ENCODE peak calls at places on chromosomes 16 and 17, in eight cellular contexts. R is heart right ventricle; J is AG04450; P is activated CD8-positive, alpha-beta T cell treated with anti-CD3 and anti-CD28 coated beads for 36 hours; F is IMR-90; Y is MM.1S; E is retinal pigment epithelial cell; M is A549. V is an unnamed sample.

GRCh38 chr16:53058441-53058840 is 3.6 kb downstream of the CHD9 start:
- DNase-seq in Y (no peak), R (no peak), J (no peak), M (no peak), E (no peak), F (no peak), P (no peak), V (no peak)

GRCh38 chr16:48445782-48446533 is 60.7 kb upstream of the SIAH1 start:
- DNase-seq in E (no peak), F (no peak), R (no peak), Y (no peak), M (no peak), P (no peak), J (no peak), V (no peak)

GRCh38 chr16:68374961-68375660 is 64.3 kb downstream of the PRMT7 start:
- DNase-seq in J (no peak), E (no peak), R (no peak), F (no peak), P (no peak), M (no peak), Y (no peak), V (no peak)

GRCh38 chr16:88306860-88307545 is 75.8 kb upstream of the ZNF469 start:
- DNase-seq in F (peak), M (no peak), E (no peak), P (no peak), J (peak), R (no peak), Y (no peak), V (peak)

GRCh38 chr17:28717578-28718316 is at the start of gene RAB34:
- DNase-seq in F (peak), M (peak), Y (no peak), R (peak), E (peak), P (peak), J (peak), V (no peak)

GRCh38 chr16:80527297-80527696 is 13.5 kb upstream of the DYNLRB2 start:
- DNase-seq in P (peak), M (no peak), E (no peak), Y (peak), J (no peak), F (peak), R (no peak), V (no peak)

GRCh38 chr16:89098767-89099430 is 5.2 kb downstream of the ACSF3 start:
- DNase-seq in R (no peak), J (no peak), Y (no peak), P (no peak), F (no peak), M (no peak), E (no peak), V (no peak)

GRCh38 chr16:67157892-67158635 is 1.6 kb downstream of the TRADD start:
- DNase-seq in F (no peak), P (peak), E (no peak), Y (peak), M (no peak), R (no peak), J (no peak), V (no peak)

GRCh38 chr17:75407655-75408352 is 2.3 kb upstream of the GRB2 start:
- DNase-seq in E (no peak), J (no peak), P (no peak), M (no peak), Y (no peak), F (no peak), R (no peak), V (no peak)

GRCh38 chr16:22186517-22186916 is 19.6 kb upstream of the EEF2K start:
- DNase-seq in E (no peak), F (no peak), J (no peak), Y (no peak), P (peak), R (no peak), M (no peak), V (no peak)

GRCh38 chr16:70800306-70800705 is 652 bp downstream of the VAC14 start:
- DNase-seq in R (no peak), P (no peak), M (no peak), F (no peak), Y (peak), J (no peak), E (no peak), V (no peak)

GRCh38 chr17:4934173-4934979 is 2.3 kb downstream of the GP1BA start:
- DNase-seq in P (peak), J (no peak), M (no peak), F (peak), R (peak), Y (peak), E (no peak), V (no peak)

GRCh38 chr17:48012151-48012520 is 25.5 kb downstream of the COPZ2 start:
- DNase-seq in R (peak), M (no peak), P (peak), F (no peak), Y (peak), E (no peak), J (no peak), V (no peak)

GRCh38 chr17:1018547-1018946 is 21.6 kb downstream of the TIMM22 start:
- DNase-seq in F (no peak), R (no peak), Y (no peak), M (no peak), E (no peak), J (no peak), P (no peak), V (no peak)

GRCh38 chr17:61451538-61452300 is 503 bp upstream of the TBX4 start:
- DNase-seq in F (no peak), E (no peak), Y (no peak), R (no peak), M (no peak), J (no peak), P (no peak), V (no peak)

GRCh38 chr16:68972008-68972407 is 128.7 kb downstream of the TANGO6 start:
- DNase-seq in P (no peak), F (no peak), E (no peak), R (no peak), J (no peak), M (no peak), Y (no peak), V (no peak)

GRCh38 chr16:24515186-24515585 is 24.2 kb upstream of the RBBP6 start:
- DNase-seq in Y (no peak), R (no peak), E (no peak), M (no peak), F (no peak), P (no peak), J (no peak), V (no peak)

GRCh38 chr17:83135692-83136091 is 56.3 kb downstream of the METRNL start:
- DNase-seq in F (no peak), P (no peak), M (no peak), J (no peak), R (no peak), Y (no peak), E (no peak), V (no peak)

GRCh38 chr17:67119102-67119501 is 74.7 kb downstream of the CACNG1 start:
- DNase-seq in J (no peak), Y (no peak), R (no peak), E (no peak), F (no peak), P (no peak), M (no peak), V (no peak)

GRCh38 chr16:67249178-67249759 is 490 bp downstream of the SLC9A5 start:
- DNase-seq in J (no peak), R (no peak), E (no peak), P (no peak), Y (no peak), F (no peak), M (no peak), V (no peak)

DNA sequence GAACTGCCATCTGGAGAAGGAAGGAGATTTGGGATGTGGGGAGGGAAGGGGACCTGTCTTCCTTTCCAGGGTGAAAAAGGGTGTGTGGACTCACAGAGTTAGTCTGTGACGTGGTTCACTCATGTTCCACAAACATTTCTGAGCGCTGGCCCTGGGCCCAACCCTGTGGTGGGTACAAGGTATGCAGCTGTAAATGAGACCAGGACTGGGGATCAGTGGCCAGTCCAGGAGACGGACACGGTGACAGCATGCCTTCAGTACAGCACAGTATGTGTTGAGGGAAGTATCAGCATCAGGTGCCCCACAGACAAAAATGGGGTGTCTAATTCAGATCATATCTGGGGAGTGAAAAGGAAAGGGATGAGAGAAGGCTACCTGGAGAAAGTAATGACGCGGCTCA is 5.5 kb upstream of the EPX start:
- DNase-seq in E (no peak), R (no peak), P (no peak), F (no peak), J (no peak), Y (no peak), M (no peak), V (no peak)
- TF ChIP-seq CTCF in E (no peak), R (no peak), P (no peak), F (no peak), J (no peak), Y (no peak), M (no peak), V (no peak)

DNA sequence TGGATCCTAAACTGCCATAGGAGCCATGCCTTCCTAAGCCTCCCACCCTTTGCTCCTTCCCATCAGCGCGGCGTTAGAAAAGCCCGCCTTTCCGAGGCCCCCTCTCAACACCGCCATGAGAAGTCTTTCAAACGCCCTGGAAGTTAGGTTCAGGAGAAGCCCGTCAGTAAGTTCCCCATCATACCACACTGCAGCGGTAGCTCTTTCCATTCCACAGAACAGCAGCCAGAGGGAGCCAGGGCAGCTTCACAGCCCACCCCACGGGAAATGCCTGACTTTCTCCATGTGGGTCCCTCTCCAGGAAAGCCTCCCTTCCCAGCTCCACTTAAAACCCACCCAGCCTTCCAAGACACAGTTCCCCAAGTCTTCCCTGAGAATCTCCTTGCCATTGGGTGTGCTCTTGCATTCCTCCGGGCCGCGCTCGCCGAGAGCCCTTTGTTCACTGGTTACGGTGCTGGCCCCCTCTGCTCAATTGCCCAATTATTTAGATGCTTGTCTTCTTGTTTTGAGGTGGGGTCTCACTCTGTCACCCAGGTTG is 28.7 kb downstream of the KIAA0513 start:
- DNase-seq in F (peak), R (no peak), J (no peak), Y (no peak), E (no peak), P (no peak), M (no peak), V (no peak)
- TF ChIP-seq CTCF in F (peak), R (peak), J (peak), Y (no peak), E (peak), P (no peak), M (no peak), V (peak)

DNA sequence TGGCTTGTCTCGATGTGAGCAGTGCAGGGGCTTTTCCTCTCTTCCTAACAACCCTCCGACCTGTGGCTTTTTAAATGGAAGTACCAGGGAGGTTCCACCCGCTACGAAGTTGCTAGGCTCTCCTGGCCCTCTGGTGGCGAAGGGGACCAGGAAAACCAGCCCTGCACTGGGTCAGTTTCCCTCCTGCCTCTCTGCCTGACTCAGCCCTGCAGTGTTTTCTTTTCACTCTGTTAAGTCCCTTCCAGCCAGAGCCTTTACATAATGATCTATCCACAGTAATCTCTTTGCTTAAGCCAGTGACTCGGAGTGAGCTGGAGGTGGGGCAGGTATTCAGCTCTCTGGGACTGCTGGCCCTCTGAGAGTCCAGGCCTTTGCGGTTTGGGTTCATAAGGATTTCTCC is 331.3 kb upstream of the EEF2KMT start:
- DNase-seq in R (no peak), Y (no peak), M (no peak), F (no peak), E (no peak), P (no peak), J (no peak), V (no peak)
- TF ChIP-seq CTCF in R (no peak), Y (no peak), M (no peak), F (no peak), E (no peak), P (no peak), J (no peak), V (no peak)

DNA sequence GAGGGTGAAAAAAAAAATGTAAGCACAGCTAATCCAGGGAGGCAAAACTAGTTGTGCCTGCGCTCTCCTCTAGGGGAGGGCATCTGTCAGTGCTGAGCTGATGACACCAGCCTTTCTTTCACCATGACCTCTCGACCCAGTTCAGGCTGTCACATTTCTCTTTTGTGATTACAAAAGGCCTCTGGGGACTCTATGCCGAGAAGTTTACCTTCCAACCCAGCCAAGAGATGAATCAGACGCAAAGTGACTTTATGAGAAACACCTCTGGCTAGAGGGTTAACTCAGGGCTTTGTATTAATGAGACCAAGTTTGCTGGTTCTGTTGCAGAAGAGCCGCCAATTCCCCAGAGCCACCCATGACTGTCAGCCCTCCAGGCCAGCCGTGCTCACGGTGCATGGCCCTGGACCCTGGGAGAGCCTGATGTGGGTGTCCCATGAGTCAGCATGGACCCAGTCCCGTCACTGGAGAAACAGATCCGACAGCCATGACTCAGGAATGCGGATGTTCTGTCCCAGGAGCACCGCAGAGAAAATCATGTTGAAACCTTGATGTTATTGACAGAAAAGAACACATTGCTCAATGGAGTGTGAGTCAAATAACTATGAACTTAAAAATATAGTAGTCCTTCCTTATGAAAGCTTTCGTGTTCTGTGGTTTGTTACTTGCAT is 437.2 kb downstream of the HS3ST3B1 start:
- DNase-seq in F (peak), P (no peak), J (peak), E (peak), R (peak), Y (no peak), M (peak), V (peak)
- TF ChIP-seq CTCF in F (peak), P (no peak), J (peak), E (no peak), R (no peak), Y (no peak), M (peak), V (peak)

GRCh38 chr17:32941419-32942032 is 13.6 kb downstream of the TMEM98 start:
- DNase-seq in Y (peak), M (no peak), P (no peak), J (no peak), R (no peak), F (no peak), E (no peak), V (no peak)
- TF ChIP-seq CTCF in Y (peak), M (peak), P (peak), J (peak), R (no peak), F (peak), E (peak), V (no peak)

GRCh38 chr17:31518478-31518877 is 127.0 kb downstream of the RAB11FIP4 start:
- DNase-seq in P (no peak), Y (no peak), J (no peak), F (no peak), M (no peak), R (no peak), E (no peak), V (no peak)

GRCh38 chr17:31513731-31514427 is 122.4 kb downstream of the RAB11FIP4 start:
- DNase-seq in M (no peak), F (no peak), J (no peak), E (no peak), P (no peak), R (no peak), Y (no peak), V (no peak)

GRCh38 chr17:31521632-31522283 is 130.3 kb downstream of the RAB11FIP4 start:
- DNase-seq in R (no peak), F (no peak), P (no peak), Y (no peak), J (no peak), E (no peak), M (no peak), V (no peak)

GRCh38 chr17:31515226-31515759 is 123.8 kb downstream of the RAB11FIP4 start:
- DNase-seq in Y (no peak), M (no peak), E (no peak), J (no peak), P (no peak), F (no peak), R (no peak), V (no peak)

GRCh38 chr17:31517524-31517923 is 126.0 kb downstream of the RAB11FIP4 start:
- DNase-seq in P (no peak), E (no peak), J (no peak), R (no peak), Y (no peak), M (no peak), F (no peak), V (no peak)
- TF ChIP-seq CTCF in P (peak), E (peak), J (peak), R (peak), Y (peak), M (peak), F (peak), V (peak)

GRCh38 chr16:526181-527014 is 1.1 kb upstream of the CAPN15 start:
- DNase-seq in F (peak), E (peak), Y (no peak), R (peak), P (peak), M (no peak), J (no peak), V (no peak)

GRCh38 chr16:529012-529575 is 1.6 kb downstream of the CAPN15 start:
- DNase-seq in J (no peak), E (no peak), M (no peak), P (peak), R (no peak), F (no peak), Y (no peak), V (no peak)

GRCh38 chr16:528111-529011 is 849 bp downstream of the CAPN15 start:
- DNase-seq in P (peak), E (no peak), M (no peak), R (no peak), F (peak), J (no peak), Y (peak), V (no peak)

GRCh38 chr16:525520-526180 is 1.9 kb upstream of the CAPN15 start:
- DNase-seq in M (peak), F (peak), Y (no peak), R (no peak), E (peak), J (peak), P (peak), V (peak)

GRCh38 chr16:527015-527903 is at the start of gene CAPN15:
- DNase-seq in P (peak), M (peak), E (peak), Y (peak), J (peak), F (peak), R (peak), V (no peak)
- TF ChIP-seq CTCF in P (peak), M (no peak), E (no peak), Y (no peak), J (peak), F (no peak), R (peak), V (peak)

V was measured in AG04449.